ENCODE peak calls at places on chromosomes 1 and 21, in seven cellular contexts. U is neural crest cell, A is kidney epithelial cell, X is progenitor cell of endocrine pancreas, S is SK-N-SH, G is HFF-Myc, H is GM12865. F is an unnamed sample.

GRCh38 chr1:92030701-92031107 is 919 bp downstream of the EPHX4 start:
- DNase-seq in X (no peak), A (peak; percentile 72), U (no peak), S (no peak), H (no peak), G (peak; percentile 71), F (peak; percentile 51)

GRCh38 chr1:100921110-100921706 is 25.3 kb downstream of the SLC30A7 start:
- DNase-seq in H (peak; percentile 68), A (no peak), X (no peak), G (peak; percentile 33), S (peak; percentile 44), U (no peak), F (peak; percentile 9)

GRCh38 chr1:150066838-150067183 is 765 bp upstream of the VPS45 start:
- DNase-seq in X (peak; percentile 42), S (no peak), U (peak; percentile 54), A (no peak), H (peak; percentile 76), G (no peak), F (peak; percentile 71)

GRCh38 chr1:45009956-45010854 is 919 bp downstream of the HECTD3 start:
- DNase-seq in S (peak; percentile 56), U (no peak), H (peak; percentile 30), G (no peak), A (no peak), X (peak; percentile 29), F (peak; percentile 53)

GRCh38 chr1:11013160-11013531 is 692 bp downstream of the TARDBP start:
- DNase-seq in H (no peak), U (no peak), X (no peak), S (no peak), G (no peak), A (no peak), F (no peak)

GRCh38 chr1:205360166-205360565 is 3.4 kb upstream of the KLHDC8A start:
- DNase-seq in A (no peak), U (no peak), H (no peak), X (no peak), S (peak; percentile 30), G (no peak), F (no peak)

GRCh38 chr1:240608707-240609106 is 3.2 kb downstream of the GREM2 start:
- DNase-seq in S (peak; percentile 35), G (no peak), X (no peak), H (peak; percentile 4), A (no peak), U (no peak), F (peak; percentile 41)

GRCh38 chr1:199272107-199272506 is 633.3 kb downstream of the PTPRC start:
- DNase-seq in G (no peak), U (no peak), X (no peak), A (peak; percentile 50), H (no peak), S (no peak), F (peak; percentile 14)

GRCh38 chr21:32021319-32022027 is 148.7 kb downstream of the HUNK start:
- DNase-seq in U (no peak), H (no peak), G (no peak), X (no peak), S (peak; percentile 39), A (no peak), F (no peak)

GRCh38 chr1:112388436-112388835 is 7.6 kb upstream of the CTTNBP2NL start:
- DNase-seq in H (no peak), U (no peak), A (peak; percentile 57), G (no peak), X (no peak), S (no peak), F (no peak)

GRCh38 chr1:2526824-2527552 is 592 bp upstream of the PANK4 start:
- DNase-seq in A (no peak), G (no peak), U (no peak), X (no peak), S (no peak), H (peak; percentile 81), F (no peak)

GRCh38 chr1:206568256-206568655 is 44.0 kb downstream of the EIF2D start:
- DNase-seq in H (no peak), X (no peak), U (no peak), G (no peak), A (no peak), S (no peak), F (no peak)

GRCh38 chr1:169024255-169024654 is 82.2 kb upstream of the ATP1B1 start:
- DNase-seq in H (no peak), S (no peak), X (no peak), A (no peak), G (no peak), U (no peak), F (no peak)

GRCh38 chr1:169024800-169025253 is 81.7 kb upstream of the ATP1B1 start:
- DNase-seq in G (no peak), A (peak; percentile 70), S (no peak), U (no peak), X (no peak), H (peak; percentile 87), F (no peak)

GRCh38 chr1:169027607-169028320 is 78.7 kb upstream of the ATP1B1 start:
- DNase-seq in H (peak; percentile 28), G (no peak), U (no peak), X (no peak), A (no peak), S (no peak), F (no peak)

GRCh38 chr1:169022648-169023047 is 83.8 kb upstream of the ATP1B1 start:
- DNase-seq in U (no peak), S (no peak), X (no peak), H (no peak), A (no peak), G (no peak), F (no peak)

GRCh38 chr1:169025412-169025811 is 81.1 kb upstream of the ATP1B1 start:
- DNase-seq in H (no peak), S (no peak), A (no peak), U (no peak), G (no peak), X (no peak), F (no peak)
- TF ChIP-seq CTCF in H (no peak), S (no peak), A (no peak), U (no peak), G (no peak), X (no peak), F (no peak)

GRCh38 chr1:43908858-43909257 is 24.7 kb upstream of the ARTN start:
- DNase-seq in H (no peak), A (no peak), X (no peak), U (no peak), S (no peak), G (no peak), F (no peak)
- TF ChIP-seq CTCF in H (no peak), A (no peak), X (no peak), U (no peak), S (no peak), G (no peak), F (no peak)

DNA sequence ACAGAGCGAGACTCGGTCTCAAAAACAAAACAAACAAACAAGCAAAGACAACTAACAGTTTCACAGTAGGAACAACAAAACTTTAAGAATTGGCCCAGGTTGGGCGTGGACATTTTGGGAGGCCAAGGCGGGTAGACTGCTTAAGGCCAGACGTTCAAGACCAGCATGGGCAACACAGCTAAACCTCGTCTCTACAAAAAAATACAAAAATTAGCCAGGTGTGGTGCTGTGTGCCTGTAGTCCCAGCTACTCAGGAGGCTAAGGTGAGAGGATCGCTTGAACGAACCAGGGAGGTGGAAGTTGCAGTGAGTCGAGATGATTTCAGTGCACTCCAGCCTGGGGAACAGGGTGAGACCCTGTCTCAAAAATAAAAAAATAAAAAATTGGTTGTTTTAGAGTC is 13.5 kb downstream of the GTF2B start:
- DNase-seq in S (no peak), H (no peak), X (no peak), U (no peak), A (no peak), G (no peak), F (no peak)
- TF ChIP-seq CTCF in S (no peak), H (no peak), X (no peak), U (no peak), A (no peak), G (no peak), F (no peak)

GRCh38 chr1:193031431-193031830 is 27.7 kb downstream of the UCHL5 start:
- DNase-seq in X (no peak), A (no peak), G (no peak), S (peak; percentile 5), H (no peak), U (no peak), F (no peak)
- TF ChIP-seq CTCF in X (peak; percentile 41), A (peak; percentile 2), G (no peak), S (peak; percentile 61), H (no peak), U (peak; percentile 55), F (no peak)

GRCh38 chr1:110294308-110294707 is 44.9 kb upstream of the RBM15 start:
- DNase-seq in H (no peak), A (no peak), S (no peak), G (no peak), U (no peak), X (no peak), F (no peak)

GRCh38 chr1:110292031-110292300 is 47.2 kb upstream of the RBM15 start:
- DNase-seq in U (no peak), A (no peak), X (no peak), H (no peak), G (no peak), S (no peak), F (no peak)

GRCh38 chr1:110292327-110292741 is 46.8 kb upstream of the RBM15 start:
- DNase-seq in A (no peak), S (no peak), U (no peak), G (no peak), H (no peak), X (no peak), F (peak; percentile 14)

GRCh38 chr1:110293601-110294104 is 45.5 kb upstream of the RBM15 start:
- DNase-seq in U (no peak), X (no peak), A (no peak), H (no peak), S (no peak), G (no peak), F (no peak)

DNA sequence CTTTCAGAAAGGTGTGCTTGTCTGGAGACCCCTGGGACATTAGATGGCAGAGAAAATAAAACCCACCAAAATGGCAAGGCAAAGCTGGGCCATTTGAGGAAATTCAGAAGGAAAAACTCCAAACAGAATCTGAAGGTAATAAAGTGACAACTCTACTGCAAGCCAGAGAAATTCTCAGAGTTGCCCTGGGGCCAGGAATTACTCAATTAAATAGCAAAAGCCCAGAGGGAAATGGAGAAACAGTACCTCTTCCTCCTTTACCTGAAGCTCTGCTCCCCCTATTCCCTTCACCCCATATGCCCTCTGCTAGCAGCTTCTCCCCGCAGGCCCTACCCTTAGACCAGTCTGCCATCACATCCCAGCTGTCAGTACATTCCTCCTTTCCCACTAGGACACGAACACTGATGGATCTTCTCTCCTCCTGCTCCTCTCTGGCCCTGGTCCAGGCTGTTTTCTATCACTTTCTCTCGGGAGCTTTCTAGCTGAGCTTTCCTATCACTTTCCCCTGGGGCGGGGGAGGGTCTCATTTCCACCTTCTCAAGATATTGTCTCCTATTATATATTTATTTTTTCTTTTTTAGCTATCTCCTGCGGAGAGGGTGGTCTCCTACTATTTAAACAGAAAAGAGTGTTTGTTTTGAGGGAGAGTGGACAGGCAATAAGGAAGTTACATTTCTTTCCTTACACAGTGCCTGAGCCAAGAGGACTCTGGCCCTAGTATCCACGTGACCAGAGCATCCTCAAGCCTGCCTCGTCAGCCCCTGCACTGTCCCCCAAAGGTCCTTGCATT is 47.7 kb upstream of the RBM15 start:
- DNase-seq in S (no peak), H (no peak), A (no peak), U (no peak), G (no peak), X (no peak), F (no peak)
- TF ChIP-seq CTCF in S (no peak), H (no peak), A (no peak), U (no peak), G (no peak), X (no peak), F (no peak)